ENCODE peak calls at places on chromosomes 2 and 18, in nine cellular contexts. C is right cardiac atrium, Z is cardiac muscle cell, R is neuronal stem cell, G is hepatocyte, Y is suprapubic skin, B is astrocyte, Q is left ventricle myocardium inferior, V is pancreas. J is an unnamed sample. For H3K4me1 and H3K27me3, the result is how much of the 10 kb centered on the place peaks cover.

GRCh38 chr2:183063083-183063482 is 15.5 kb upstream of the DUSP19 start:
- DNase-seq in C (no peak), Z (peak), R (no peak), G (no peak), Y (no peak), B (peak), Q (no peak), V (no peak), J (no peak)

GRCh38 chr2:20322527-20323300 is 27.9 kb downstream of the PUM2 start:
- DNase-seq in C (no peak), Z (no peak), R (no peak), G (no peak), Y (no peak), B (no peak), Q (no peak), V (no peak), J (no peak)

GRCh38 chr2:42342795-42343241 is 18.2 kb downstream of the COX7A2L start:
- DNase-seq in C (peak), Z (no peak), R (no peak), G (no peak), Y (no peak), B (no peak), Q (no peak), V (peak), J (no peak)

GRCh38 chr2:101142163-101142562 is 9.0 kb downstream of the TBC1D8 start:
- DNase-seq in C (no peak), Z (no peak), R (no peak), G (no peak), Y (no peak), B (no peak), Q (no peak), V (no peak), J (no peak)

GRCh38 chr18:25896178-25896780 is 194.1 kb downstream of the SS18 start:
- DNase-seq in C (no peak), Z (peak), R (peak), G (peak), Y (no peak), B (peak), Q (no peak), V (no peak), J (peak)

GRCh38 chr2:54595999-54596903 is 127.2 kb upstream of the EML6 start:
- DNase-seq in C (peak), Z (no peak), R (no peak), G (no peak), Y (no peak), B (no peak), Q (peak), V (no peak), J (no peak)

GRCh38 chr2:135676031-135676430 is 65.6 kb upstream of the UBXN4 start:
- DNase-seq in C (no peak), Z (peak), R (no peak), G (no peak), Y (no peak), B (no peak), Q (no peak), V (no peak), J (no peak)

GRCh38 chr18:3447035-3447894 is 2.7 kb upstream of the TGIF1 start:
- DNase-seq in C (peak), Z (peak), R (no peak), G (peak), Y (peak), B (peak), Q (peak), V (no peak), J (no peak)

GRCh38 chr2:171042253-171042969 is 113.4 kb downstream of the GORASP2 start:
- DNase-seq in C (no peak), Z (no peak), R (no peak), G (no peak), Y (no peak), B (no peak), Q (no peak), V (no peak), J (no peak)

GRCh38 chr2:69789762-69790600 is 39.5 kb upstream of the GMCL1 start:
- DNase-seq in C (no peak), Z (peak), R (no peak), G (no peak), Y (no peak), B (peak), Q (no peak), V (no peak), J (no peak)

GRCh38 chr2:179454443-179455218 is 190.0 kb upstream of the SESTD1 start:
- DNase-seq in C (no peak), Z (peak), R (no peak), G (no peak), Y (no peak), B (peak), Q (no peak), V (no peak), J (no peak)

GRCh38 chr2:241548451-241548835 is 10.1 kb upstream of the BOK start:
- DNase-seq in C (peak), Z (no peak), R (no peak), G (no peak), Y (no peak), B (no peak), Q (no peak), V (peak), J (no peak)

GRCh38 chr2:44121899-44122298 is 46.8 kb upstream of the PPM1B start:
- DNase-seq in C (no peak), Z (no peak), R (no peak), G (no peak), Y (no peak), B (no peak), Q (no peak), V (no peak), J (no peak)

GRCh38 chr2:198702796-198703195 is 754.9 kb downstream of the SATB2 start:
- DNase-seq in C (no peak), Z (no peak), R (no peak), G (no peak), Y (no peak), B (no peak), Q (no peak), V (no peak), J (no peak)

GRCh38 chr2:125364181-125364806 is 1291.7 kb upstream of the GYPC start:
- DNase-seq in C (no peak), Z (no peak), R (no peak), G (no peak), Y (no peak), B (no peak), Q (no peak), V (no peak), J (no peak)

GRCh38 chr2:108355907-108356734 is 21.6 kb upstream of the SULT1C4 start:
- DNase-seq in C (no peak), Z (no peak), R (no peak), G (no peak), Y (no peak), B (no peak), Q (no peak), V (no peak), J (no peak)

GRCh38 chr2:101433465-101433864 is 41.4 kb downstream of the RFX8 start:
- DNase-seq in C (no peak), Z (no peak), R (no peak), G (no peak), Y (no peak), B (no peak), Q (no peak), V (no peak), J (no peak)

GRCh38 chr2:122634261-122634660 is 878.8 kb downstream of the TSN start:
- DNase-seq in C (no peak), Z (peak), R (no peak), G (peak), Y (no peak), B (peak), Q (no peak), V (no peak), J (no peak)

GRCh38 chr2:187232749-187233148 is 215.3 kb downstream of the CALCRL start:
- DNase-seq in C (no peak), Z (no peak), R (no peak), G (no peak), Y (no peak), B (no peak), Q (no peak), V (no peak), J (no peak)

GRCh38 chr2:225937625-225938024 is 538.1 kb downstream of the NYAP2 start:
- DNase-seq in C (no peak), Z (peak), R (no peak), G (peak), Y (no peak), B (peak), Q (no peak), V (no peak), J (no peak)

GRCh38 chr2:240498171-240498957 is 59.4 kb downstream of the ANKMY1 start:
- DNase-seq in C (no peak), Z (no peak), R (no peak), G (peak), Y (no peak), B (no peak), Q (no peak), V (no peak), J (no peak)

GRCh38 chr2:207317358-207317984 is 151.7 kb upstream of the KLF7 start:
- DNase-seq in C (no peak), Z (peak), R (no peak), G (no peak), Y (no peak), B (no peak), Q (no peak), V (no peak), J (no peak)

GRCh38 chr18:3892141-3892540 is 442.2 kb downstream of the TGIF1 start:
- DNase-seq in C (no peak), Z (no peak), R (no peak), G (no peak), Y (no peak), B (no peak), Q (no peak), V (no peak), J (no peak)

GRCh38 chr2:111946294-111947114 is 48.1 kb downstream of the MERTK start:
- DNase-seq in C (no peak), Z (peak), R (no peak), G (peak), Y (no peak), B (peak), Q (no peak), V (no peak), J (peak)

GRCh38 chr2:199279146-199279545 is 178.6 kb downstream of the SATB2 start:
- DNase-seq in C (no peak), Z (no peak), R (no peak), G (no peak), Y (no peak), B (no peak), Q (no peak), V (no peak), J (no peak)

GRCh38 chr2:51790854-51791253 is 758.9 kb upstream of the NRXN1 start:
- DNase-seq in C (no peak), Z (no peak), R (no peak), G (no peak), Y (no peak), B (no peak), Q (no peak), V (no peak), J (no peak)

GRCh38 chr18:78678318-78678695 is 301.3 kb upstream of the SALL3 start:
- DNase-seq in C (no peak), Z (no peak), R (no peak), G (no peak), Y (no peak), B (no peak), Q (no peak), V (no peak), J (no peak)

GRCh38 chr2:133062174-133062573 is 392.2 kb upstream of the LYPD1 start:
- DNase-seq in C (no peak), Z (no peak), R (no peak), G (no peak), Y (no peak), B (peak), Q (no peak), V (no peak), J (no peak)

GRCh38 chr2:236765475-236765874 is 195.8 kb downstream of the ACKR3 start:
- DNase-seq in C (no peak), Z (no peak), R (no peak), G (peak), Y (peak), B (no peak), Q (no peak), V (no peak), J (peak)

GRCh38 chr2:179428659-179429058 is 164.0 kb upstream of the SESTD1 start:
- DNase-seq in C (peak), Z (peak), R (no peak), G (no peak), Y (no peak), B (no peak), Q (no peak), V (no peak), J (no peak)

GRCh38 chr2:190682168-190682567 is 33.3 kb downstream of the NAB1 start:
- DNase-seq in C (no peak), Z (peak), R (no peak), G (no peak), Y (no peak), B (peak), Q (no peak), V (no peak), J (no peak)
- H3K4me1 ChIP-seq in C (under half), Z (under half), R (under half), G (under half), Y (under half), B (under half), Q (half or more), V (under half), J (under half)

GRCh38 chr2:101016-101415 is 54.7 kb upstream of the FAM110C start:
- DNase-seq in C (no peak), Z (no peak), R (no peak), G (no peak), Y (no peak), B (no peak), Q (no peak), V (peak), J (no peak)
- H3K27me3 ChIP-seq in C (under half), Z (under half), R (under half), G (under half), Y (under half), B (under half), Q (under half), V (under half), J (under half)

GRCh38 chr2:36362291-36362690 is 6.7 kb downstream of the CRIM1 start:
- DNase-seq in C (no peak), Z (peak), R (no peak), G (no peak), Y (no peak), B (peak), Q (no peak), V (no peak), J (no peak)

GRCh38 chr2:36359006-36359580 is 3.5 kb downstream of the CRIM1 start:
- DNase-seq in C (no peak), Z (no peak), R (no peak), G (no peak), Y (no peak), B (no peak), Q (no peak), V (no peak), J (no peak)

GRCh38 chr2:36360063-36360462 is 4.5 kb downstream of the CRIM1 start:
- DNase-seq in C (no peak), Z (no peak), R (no peak), G (no peak), Y (no peak), B (no peak), Q (no peak), V (no peak), J (no peak)

GRCh38 chr2:36361396-36361795 is 5.8 kb downstream of the CRIM1 start:
- DNase-seq in C (no peak), Z (peak), R (no peak), G (no peak), Y (no peak), B (peak), Q (no peak), V (no peak), J (no peak)

GRCh38 chr2:36360834-36361233 is 5.3 kb downstream of the CRIM1 start:
- DNase-seq in C (no peak), Z (no peak), R (no peak), G (no peak), Y (no peak), B (no peak), Q (no peak), V (no peak), J (no peak)
- H3K4me1 ChIP-seq in C (under half), Z (under half), R (under half), G (under half), Y (half or more), B (under half), Q (half or more), V (under half), J (half or more)

GRCh38 chr2:120435671-120436459 is 89.9 kb downstream of the INHBB start:
- DNase-seq in C (no peak), Z (no peak), R (no peak), G (no peak), Y (peak), B (no peak), Q (no peak), V (peak), J (no peak)
- H3K27me3 ChIP-seq in C (under half), Z (half or more), R (under half), G (under half), Y (under half), B (under half), Q (half or more), V (under half), J (under half)

GRCh38 chr2:106161938-106162814 is 31.9 kb downstream of the UXS1 start:
- DNase-seq in C (no peak), Z (peak), R (no peak), G (peak), Y (no peak), B (peak), Q (no peak), V (no peak), J (peak)
- H3K4me1 ChIP-seq in C (under half), Z (under half), R (under half), G (under half), Y (under half), B (under half), Q (under half), V (under half), J (half or more)

GRCh38 chr18:10524507-10525425 is 1.1 kb upstream of the NAPG start:
- DNase-seq in C (no peak), Z (peak), R (no peak), G (no peak), Y (no peak), B (peak), Q (no peak), V (no peak), J (no peak)
- H3K27me3 ChIP-seq in C (under half), Z (under half), R (under half), G (under half), Y (under half), B (under half), Q (under half), V (under half), J (under half)

GRCh38 chr18:58866261-58867232 is 1.9 kb downstream of the ZNF532 start:
- DNase-seq in C (peak), Z (no peak), R (no peak), G (no peak), Y (no peak), B (no peak), Q (no peak), V (no peak), J (no peak)
- H3K4me1 ChIP-seq in C (under half), Z (half or more), R (under half), G (half or more), Y (half or more), B (half or more), Q (half or more), V (under half), J (under half)

GRCh38 chr18:31042068-31042390 is 513 bp downstream of the DSC3 start:
- DNase-seq in C (peak), Z (no peak), R (peak), G (peak), Y (no peak), B (no peak), Q (no peak), V (no peak), J (no peak)
- H3K27me3 ChIP-seq in C (under half), Z (half or more), R (under half), G (half or more), Y (under half), B (under half), Q (half or more), V (half or more), J (under half)

GRCh38 chr2:231670892-231671616 is 37.3 kb upstream of the PTMA start:
- DNase-seq in C (no peak), Z (no peak), R (no peak), G (peak), Y (no peak), B (no peak), Q (no peak), V (peak), J (peak)

GRCh38 chr2:231671617-231672350 is 36.5 kb upstream of the PTMA start:
- DNase-seq in C (no peak), Z (no peak), R (no peak), G (no peak), Y (no peak), B (no peak), Q (no peak), V (peak), J (no peak)

GRCh38 chr2:231674587-231675334 is 33.6 kb upstream of the PTMA start:
- DNase-seq in C (peak), Z (peak), R (peak), G (peak), Y (peak), B (peak), Q (peak), V (peak), J (peak)

GRCh38 chr2:231673348-231673770 is 35.0 kb upstream of the PTMA start:
- DNase-seq in C (peak), Z (peak), R (no peak), G (peak), Y (no peak), B (peak), Q (peak), V (peak), J (peak)

GRCh38 chr2:231672617-231673347 is 35.5 kb upstream of the PTMA start:
- DNase-seq in C (peak), Z (peak), R (no peak), G (peak), Y (no peak), B (no peak), Q (no peak), V (peak), J (peak)
- H3K4me1 ChIP-seq in C (under half), Z (under half), R (under half), G (under half), Y (under half), B (under half), Q (half or more), V (under half), J (under half)

J was measured in Caco-2.